ENCODE peak calls at places on chromosomes 7 and 10, in nine cellular contexts. One of them, this sample, is unnamed.

GRCh38 chr10:60825520-60825919 is 47.2 kb downstream of the CDK1 start:
- DNase-seq in cardiac muscle cell: no peak
- DNase-seq in uterus: no peak
- DNase-seq in colonic mucosa: no peak
- DNase-seq in astrocyte of the spinal cord: no peak
- DNase-seq in left ventricle myocardium inferior: no peak
- DNase-seq in CD4-positive, alpha-beta memory T cell: no peak
- DNase-seq in AG10803: no peak
- DNase-seq in transverse colon: no peak
- DNase-seq in this sample: no peak

GRCh38 chr10:118960166-118961090 is 69.1 kb upstream of the NANOS1 start:
- DNase-seq in cardiac muscle cell: peak; percentile 34
- DNase-seq in uterus: peak; percentile 19
- DNase-seq in colonic mucosa: no peak
- DNase-seq in astrocyte of the spinal cord: no peak
- DNase-seq in left ventricle myocardium inferior: no peak
- DNase-seq in CD4-positive, alpha-beta memory T cell: no peak
- DNase-seq in AG10803: peak; percentile 49
- DNase-seq in transverse colon: no peak
- DNase-seq in this sample: no peak

GRCh38 chr10:131790021-131790420 is 110.8 kb upstream of the PPP2R2D start:
- DNase-seq in cardiac muscle cell: no peak
- DNase-seq in uterus: no peak
- DNase-seq in colonic mucosa: no peak
- DNase-seq in astrocyte of the spinal cord: no peak
- DNase-seq in left ventricle myocardium inferior: no peak
- DNase-seq in CD4-positive, alpha-beta memory T cell: no peak
- DNase-seq in AG10803: no peak
- DNase-seq in transverse colon: no peak
- DNase-seq in this sample: no peak

GRCh38 chr7:5758286-5758685 is 23.2 kb downstream of the RNF216 start:
- DNase-seq in cardiac muscle cell: no peak
- DNase-seq in uterus: no peak
- DNase-seq in colonic mucosa: no peak
- DNase-seq in astrocyte of the spinal cord: no peak
- DNase-seq in left ventricle myocardium inferior: no peak
- DNase-seq in CD4-positive, alpha-beta memory T cell: no peak
- DNase-seq in AG10803: no peak
- DNase-seq in transverse colon: no peak
- DNase-seq in this sample: no peak

GRCh38 chr10:8088504-8088903 is 34.0 kb downstream of the GATA3 start:
- DNase-seq in cardiac muscle cell: no peak
- DNase-seq in uterus: no peak
- DNase-seq in colonic mucosa: no peak
- DNase-seq in astrocyte of the spinal cord: no peak
- DNase-seq in left ventricle myocardium inferior: no peak
- DNase-seq in CD4-positive, alpha-beta memory T cell: peak; percentile 65
- DNase-seq in AG10803: no peak
- DNase-seq in transverse colon: no peak
- DNase-seq in this sample: no peak

GRCh38 chr7:156473476-156474240 is 166.9 kb upstream of the RNF32 start:
- DNase-seq in cardiac muscle cell: peak; percentile 14
- DNase-seq in uterus: no peak
- DNase-seq in colonic mucosa: peak; percentile 30
- DNase-seq in astrocyte of the spinal cord: peak; percentile 51
- DNase-seq in left ventricle myocardium inferior: peak; percentile 23
- DNase-seq in CD4-positive, alpha-beta memory T cell: no peak
- DNase-seq in AG10803: no peak
- DNase-seq in transverse colon: peak; percentile 26
- DNase-seq in this sample: no peak

GRCh38 chr10:124539935-124540641 is 78.5 kb downstream of the LHPP start:
- DNase-seq in cardiac muscle cell: peak; percentile 58
- DNase-seq in uterus: peak; percentile 75
- DNase-seq in colonic mucosa: peak; percentile 58
- DNase-seq in astrocyte of the spinal cord: peak; percentile 27
- DNase-seq in left ventricle myocardium inferior: peak; percentile 71
- DNase-seq in CD4-positive, alpha-beta memory T cell: peak; percentile 62
- DNase-seq in AG10803: peak; percentile 13
- DNase-seq in transverse colon: peak; percentile 67
- DNase-seq in this sample: no peak

GRCh38 chr10:2208106-2208505 is 470.8 kb upstream of the ADARB2 start:
- DNase-seq in cardiac muscle cell: no peak
- DNase-seq in uterus: no peak
- DNase-seq in colonic mucosa: no peak
- DNase-seq in astrocyte of the spinal cord: no peak
- DNase-seq in left ventricle myocardium inferior: no peak
- DNase-seq in CD4-positive, alpha-beta memory T cell: no peak
- DNase-seq in AG10803: no peak
- DNase-seq in transverse colon: no peak
- DNase-seq in this sample: no peak

GRCh38 chr7:105228555-105228954 is 160.2 kb downstream of the SRPK2 start:
- DNase-seq in cardiac muscle cell: no peak
- DNase-seq in uterus: no peak
- DNase-seq in colonic mucosa: no peak
- DNase-seq in astrocyte of the spinal cord: no peak
- DNase-seq in left ventricle myocardium inferior: no peak
- DNase-seq in CD4-positive, alpha-beta memory T cell: no peak
- DNase-seq in AG10803: no peak
- DNase-seq in transverse colon: no peak
- DNase-seq in this sample: no peak

GRCh38 chr10:31124852-31125251 is 93.2 kb upstream of the ZNF438 start:
- DNase-seq in cardiac muscle cell: peak; percentile 24
- DNase-seq in uterus: no peak
- DNase-seq in colonic mucosa: no peak
- DNase-seq in astrocyte of the spinal cord: no peak
- DNase-seq in left ventricle myocardium inferior: no peak
- DNase-seq in CD4-positive, alpha-beta memory T cell: no peak
- DNase-seq in AG10803: no peak
- DNase-seq in transverse colon: no peak
- DNase-seq in this sample: no peak

GRCh38 chr7:70419816-70420215 is 712.1 kb upstream of the GALNT17 start:
- DNase-seq in cardiac muscle cell: no peak
- DNase-seq in uterus: no peak
- DNase-seq in colonic mucosa: no peak
- DNase-seq in astrocyte of the spinal cord: no peak
- DNase-seq in left ventricle myocardium inferior: no peak
- DNase-seq in CD4-positive, alpha-beta memory T cell: no peak
- DNase-seq in AG10803: no peak
- DNase-seq in transverse colon: no peak
- DNase-seq in this sample: no peak

GRCh38 chr7:70416611-70417010 is 715.3 kb upstream of the GALNT17 start:
- DNase-seq in cardiac muscle cell: no peak
- DNase-seq in uterus: no peak
- DNase-seq in colonic mucosa: no peak
- DNase-seq in astrocyte of the spinal cord: no peak
- DNase-seq in left ventricle myocardium inferior: no peak
- DNase-seq in CD4-positive, alpha-beta memory T cell: no peak
- DNase-seq in AG10803: no peak
- DNase-seq in transverse colon: no peak
- DNase-seq in this sample: no peak

GRCh38 chr7:70414368-70414767 is 717.6 kb upstream of the GALNT17 start:
- DNase-seq in cardiac muscle cell: no peak
- DNase-seq in uterus: no peak
- DNase-seq in colonic mucosa: no peak
- DNase-seq in astrocyte of the spinal cord: no peak
- DNase-seq in left ventricle myocardium inferior: no peak
- DNase-seq in CD4-positive, alpha-beta memory T cell: no peak
- DNase-seq in AG10803: no peak
- DNase-seq in transverse colon: no peak
- DNase-seq in this sample: no peak

GRCh38 chr7:70417061-70417655 is 714.8 kb upstream of the GALNT17 start:
- DNase-seq in cardiac muscle cell: no peak
- DNase-seq in uterus: no peak
- DNase-seq in colonic mucosa: no peak
- DNase-seq in astrocyte of the spinal cord: no peak
- DNase-seq in left ventricle myocardium inferior: no peak
- DNase-seq in CD4-positive, alpha-beta memory T cell: no peak
- DNase-seq in AG10803: no peak
- DNase-seq in transverse colon: no peak
- DNase-seq in this sample: no peak

GRCh38 chr7:70415179-70415972 is 716.6 kb upstream of the GALNT17 start:
- DNase-seq in cardiac muscle cell: no peak
- DNase-seq in uterus: no peak
- DNase-seq in colonic mucosa: no peak
- DNase-seq in astrocyte of the spinal cord: no peak
- DNase-seq in left ventricle myocardium inferior: no peak
- DNase-seq in CD4-positive, alpha-beta memory T cell: no peak
- DNase-seq in AG10803: no peak
- DNase-seq in transverse colon: no peak
- DNase-seq in this sample: no peak
- H3K4me3 ChIP-seq in cardiac muscle cell: no peak overlapping the region
- H3K4me3 ChIP-seq in uterus: no peak overlapping the region
- H3K4me3 ChIP-seq in colonic mucosa: no peak overlapping the region
- H3K4me3 ChIP-seq in astrocyte of the spinal cord: no peak overlapping the region
- H3K4me3 ChIP-seq in left ventricle myocardium inferior: no peak overlapping the region
- H3K4me3 ChIP-seq in CD4-positive, alpha-beta memory T cell: no peak overlapping the region
- H3K4me3 ChIP-seq in AG10803: no peak overlapping the region
- H3K4me3 ChIP-seq in transverse colon: no peak overlapping the region
- H3K4me3 ChIP-seq in this sample: no peak overlapping the region

DNA sequence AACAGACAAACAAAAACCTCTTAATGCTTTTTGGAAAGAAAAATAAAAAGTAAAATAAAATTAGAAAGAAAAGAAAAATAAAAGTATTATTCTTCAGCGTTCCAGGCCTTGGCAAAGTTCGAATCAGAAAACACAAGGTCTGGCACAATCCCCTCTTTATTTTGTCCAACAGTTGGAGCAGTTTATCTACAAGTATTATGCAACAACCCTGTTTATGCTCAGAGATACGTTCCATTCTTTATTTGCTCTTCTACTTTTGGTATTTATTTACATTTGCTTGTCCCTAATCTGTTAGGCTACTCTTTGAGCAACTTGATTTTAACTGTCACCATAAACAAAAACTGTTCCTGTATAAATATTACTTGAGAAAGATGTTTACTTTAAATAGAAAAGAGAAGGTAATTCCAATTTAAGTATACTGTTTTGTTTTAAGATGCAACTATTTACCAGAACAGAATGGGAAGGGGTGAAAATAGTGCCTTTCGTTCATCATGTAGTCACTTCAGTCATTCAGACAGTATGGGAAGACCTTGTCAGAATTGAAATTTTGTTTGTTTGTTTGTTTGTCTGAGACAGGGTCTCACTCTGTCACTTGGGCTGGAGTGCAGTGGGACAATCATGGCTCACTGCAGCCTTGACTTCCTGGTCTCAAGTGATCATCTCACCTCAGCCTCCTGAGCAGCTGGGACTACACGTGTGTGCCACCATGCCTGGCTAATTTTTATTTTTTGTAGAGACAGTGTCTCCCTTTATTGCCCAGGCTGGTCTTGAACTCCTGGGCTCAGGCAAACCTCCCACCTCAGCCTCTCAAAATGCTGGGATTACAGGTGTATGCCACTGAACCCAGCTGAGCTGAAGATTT is 5.7 kb downstream of the PDK4 start:
- DNase-seq in cardiac muscle cell: peak; percentile 51
- DNase-seq in uterus: no peak
- DNase-seq in colonic mucosa: no peak
- DNase-seq in astrocyte of the spinal cord: no peak
- DNase-seq in left ventricle myocardium inferior: no peak
- DNase-seq in CD4-positive, alpha-beta memory T cell: no peak
- DNase-seq in AG10803: no peak
- DNase-seq in transverse colon: no peak
- DNase-seq in this sample: no peak
- H3K4me3 ChIP-seq in cardiac muscle cell: no peak overlapping the region
- H3K4me3 ChIP-seq in uterus: peak overlapping the region; percentile 95
- H3K4me3 ChIP-seq in colonic mucosa: no peak overlapping the region
- H3K4me3 ChIP-seq in astrocyte of the spinal cord: no peak overlapping the region
- H3K4me3 ChIP-seq in left ventricle myocardium inferior: peak overlapping the region; percentile 89
- H3K4me3 ChIP-seq in CD4-positive, alpha-beta memory T cell: no peak overlapping the region
- H3K4me3 ChIP-seq in AG10803: no peak overlapping the region
- H3K4me3 ChIP-seq in transverse colon: peak overlapping the region; percentile 75
- H3K4me3 ChIP-seq in this sample: peak overlapping the region; percentile 90

GRCh38 chr10:34186740-34187139 is 628.4 kb downstream of the PARD3 start:
- DNase-seq in cardiac muscle cell: no peak
- DNase-seq in uterus: no peak
- DNase-seq in colonic mucosa: no peak
- DNase-seq in astrocyte of the spinal cord: peak; percentile 12
- DNase-seq in left ventricle myocardium inferior: no peak
- DNase-seq in CD4-positive, alpha-beta memory T cell: no peak
- DNase-seq in AG10803: peak; percentile 30
- DNase-seq in transverse colon: no peak
- DNase-seq in this sample: no peak

GRCh38 chr10:34186013-34186412 is 629.1 kb downstream of the PARD3 start:
- DNase-seq in cardiac muscle cell: no peak
- DNase-seq in uterus: no peak
- DNase-seq in colonic mucosa: no peak
- DNase-seq in astrocyte of the spinal cord: no peak
- DNase-seq in left ventricle myocardium inferior: no peak
- DNase-seq in CD4-positive, alpha-beta memory T cell: no peak
- DNase-seq in AG10803: no peak
- DNase-seq in transverse colon: no peak
- DNase-seq in this sample: no peak

GRCh38 chr10:34188221-34188620 is 626.9 kb downstream of the PARD3 start:
- DNase-seq in cardiac muscle cell: no peak
- DNase-seq in uterus: no peak
- DNase-seq in colonic mucosa: no peak
- DNase-seq in astrocyte of the spinal cord: no peak
- DNase-seq in left ventricle myocardium inferior: no peak
- DNase-seq in CD4-positive, alpha-beta memory T cell: no peak
- DNase-seq in AG10803: no peak
- DNase-seq in transverse colon: no peak
- DNase-seq in this sample: no peak

GRCh38 chr10:34184901-34185386 is 630.2 kb downstream of the PARD3 start:
- DNase-seq in cardiac muscle cell: no peak
- DNase-seq in uterus: no peak
- DNase-seq in colonic mucosa: no peak
- DNase-seq in astrocyte of the spinal cord: no peak
- DNase-seq in left ventricle myocardium inferior: no peak
- DNase-seq in CD4-positive, alpha-beta memory T cell: no peak
- DNase-seq in AG10803: no peak
- DNase-seq in transverse colon: no peak
- DNase-seq in this sample: no peak

DNA sequence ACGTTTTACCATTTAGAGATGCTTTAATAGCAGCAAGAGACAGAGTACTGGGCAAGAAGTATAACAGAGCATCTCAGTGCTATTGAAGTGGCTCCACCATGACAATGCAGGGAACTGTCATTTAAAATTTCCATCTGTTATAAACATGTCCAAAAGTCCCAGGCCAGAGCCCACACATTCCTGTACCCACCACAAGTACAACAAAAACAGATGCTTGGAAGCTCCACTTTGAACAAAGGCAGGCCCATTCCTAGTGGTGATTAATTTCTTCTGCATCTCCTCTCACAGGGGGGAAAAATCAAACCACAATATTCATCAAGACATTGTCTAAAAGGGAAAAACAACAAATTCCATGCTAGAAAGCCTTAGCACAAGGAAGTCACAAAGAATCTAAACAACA is 627.9 kb downstream of the PARD3 start:
- DNase-seq in cardiac muscle cell: peak; percentile 26
- DNase-seq in uterus: no peak
- DNase-seq in colonic mucosa: no peak
- DNase-seq in astrocyte of the spinal cord: peak; percentile 52
- DNase-seq in left ventricle myocardium inferior: no peak
- DNase-seq in CD4-positive, alpha-beta memory T cell: no peak
- DNase-seq in AG10803: peak; percentile 94
- DNase-seq in transverse colon: no peak
- DNase-seq in this sample: no peak
- H3K4me3 ChIP-seq in cardiac muscle cell: no peak overlapping the region
- H3K4me3 ChIP-seq in uterus: no peak overlapping the region
- H3K4me3 ChIP-seq in colonic mucosa: no peak overlapping the region
- H3K4me3 ChIP-seq in astrocyte of the spinal cord: no peak overlapping the region
- H3K4me3 ChIP-seq in left ventricle myocardium inferior: no peak overlapping the region
- H3K4me3 ChIP-seq in CD4-positive, alpha-beta memory T cell: no peak overlapping the region
- H3K4me3 ChIP-seq in AG10803: no peak overlapping the region
- H3K4me3 ChIP-seq in transverse colon: no peak overlapping the region
- H3K4me3 ChIP-seq in this sample: no peak overlapping the region

GRCh38 chr10:5002013-5002727 is 1.5 kb downstream of the AKR1C2 start:
- DNase-seq in cardiac muscle cell: no peak
- DNase-seq in uterus: no peak
- DNase-seq in colonic mucosa: no peak
- DNase-seq in astrocyte of the spinal cord: no peak
- DNase-seq in left ventricle myocardium inferior: no peak
- DNase-seq in CD4-positive, alpha-beta memory T cell: no peak
- DNase-seq in AG10803: no peak
- DNase-seq in transverse colon: no peak
- DNase-seq in this sample: no peak
- H3K4me3 ChIP-seq in cardiac muscle cell: no peak overlapping the region
- H3K4me3 ChIP-seq in uterus: no peak overlapping the region
- H3K4me3 ChIP-seq in colonic mucosa: no peak overlapping the region
- H3K4me3 ChIP-seq in astrocyte of the spinal cord: no peak overlapping the region
- H3K4me3 ChIP-seq in left ventricle myocardium inferior: peak overlapping the region; percentile 57
- H3K4me3 ChIP-seq in CD4-positive, alpha-beta memory T cell: no peak overlapping the region
- H3K4me3 ChIP-seq in AG10803: no peak overlapping the region
- H3K4me3 ChIP-seq in transverse colon: no peak overlapping the region
- H3K4me3 ChIP-seq in this sample: peak overlapping the region; percentile 44

This sample was measured in tibial artery.